ENCODE peak calls at places on chromosomes 2 and 18, in eight cellular contexts. A is mesendoderm, S is PC-3, J is fibroblast of lung, I is OCI-LY7, X is GM23338, F is GM23248, V is endothelial cell of umbilical vein. C is an unnamed sample.

GRCh38 chr2:121036226-121036692 is 248.7 kb downstream of the TFCP2L1 start:
- DNase-seq in A (no peak), S (peak; percentile 42), J (no peak), I (no peak), X (no peak), F (no peak), V (no peak), C (no peak)

GRCh38 chr2:216695401-216695821 is at the start of gene IGFBP5:
- DNase-seq in A (peak; percentile 82), S (peak; percentile 81), J (peak; percentile 96), I (no peak), X (peak; percentile 94), F (peak; percentile 77), V (peak; percentile 11), C (peak; percentile 94)

GRCh38 chr2:165868211-165868610 is 74.2 kb upstream of the GALNT3 start:
- DNase-seq in A (no peak), S (no peak), J (peak; percentile 44), I (no peak), X (no peak), F (peak; percentile 5), V (peak; percentile 14), C (no peak)

GRCh38 chr18:3985664-3986063 is 469.4 kb downstream of the DLGAP1 start:
- DNase-seq in A (no peak), S (peak; percentile 24), J (peak; percentile 92), I (no peak), X (no peak), F (peak; percentile 83), V (no peak), C (no peak)

GRCh38 chr2:146579154-146579930 is 1265.5 kb upstream of the ACVR2A start:
- DNase-seq in A (peak; percentile 68), S (peak; percentile 79), J (peak; percentile 62), I (no peak), X (no peak), F (peak; percentile 59), V (peak; percentile 60), C (no peak)

GRCh38 chr18:78650926-78651325 is 328.7 kb upstream of the SALL3 start:
- DNase-seq in A (no peak), S (no peak), J (no peak), I (no peak), X (no peak), F (no peak), V (no peak), C (no peak)

GRCh38 chr2:175575346-175576258 is 394.1 kb upstream of the ATP5MC3 start:
- DNase-seq in A (no peak), S (no peak), J (no peak), I (no peak), X (no peak), F (no peak), V (no peak), C (peak; percentile 20)

GRCh38 chr2:46644690-46645385 is 165.5 kb downstream of the TMEM247 start:
- DNase-seq in A (no peak), S (peak; percentile 85), J (peak; percentile 57), I (no peak), X (no peak), F (no peak), V (peak; percentile 51), C (no peak)

GRCh38 chr2:46335404-46335965 is 38.3 kb downstream of the EPAS1 start:
- DNase-seq in A (peak; percentile 68), S (no peak), J (peak; percentile 88), I (no peak), X (peak; percentile 69), F (peak; percentile 89), V (peak; percentile 88), C (peak; percentile 57)

GRCh38 chr2:174970092-174970491 is 35.1 kb downstream of the CHN1 start:
- DNase-seq in A (no peak), S (peak; percentile 45), J (no peak), I (no peak), X (no peak), F (peak; percentile 8), V (no peak), C (no peak)

GRCh38 chr2:241768850-241769249 is 7.8 kb upstream of the GAL3ST2 start:
- DNase-seq in A (no peak), S (no peak), J (no peak), I (no peak), X (no peak), F (no peak), V (no peak), C (no peak)

GRCh38 chr2:230496891-230497290 is 80.9 kb downstream of the SP100 start:
- DNase-seq in A (no peak), S (no peak), J (no peak), I (peak; percentile 83), X (no peak), F (no peak), V (no peak), C (no peak)

GRCh38 chr2:106843001-106843909 is 42.7 kb downstream of the ST6GAL2 start:
- DNase-seq in A (no peak), S (no peak), J (no peak), I (no peak), X (no peak), F (no peak), V (no peak), C (no peak)

GRCh38 chr2:109385506-109385905 is 228.3 kb downstream of the SEPTIN10 start:
- DNase-seq in A (no peak), S (no peak), J (no peak), I (no peak), X (no peak), F (no peak), V (no peak), C (no peak)

GRCh38 chr2:38524580-38524979 is 78.1 kb downstream of the HNRNPLL start:
- DNase-seq in A (no peak), S (no peak), J (no peak), I (peak; percentile 91), X (no peak), F (no peak), V (no peak), C (no peak)

GRCh38 chr2:227939271-227940027 is 68.0 kb downstream of the DAW1 start:
- DNase-seq in A (peak; percentile 71), S (peak; percentile 67), J (peak; percentile 56), I (peak; percentile 21), X (peak; percentile 75), F (peak; percentile 39), V (peak; percentile 22), C (peak; percentile 83)

GRCh38 chr2:30686000-30686399 is 121.2 kb downstream of the CAPN13 start:
- DNase-seq in A (peak; percentile 70), S (peak; percentile 13), J (no peak), I (peak; percentile 30), X (peak; percentile 76), F (no peak), V (no peak), C (peak; percentile 19)

GRCh38 chr2:98759338-98759737 is 28.4 kb upstream of the MGAT4A start:
- DNase-seq in A (no peak), S (no peak), J (no peak), I (peak; percentile 66), X (no peak), F (no peak), V (no peak), C (no peak)

GRCh38 chr18:39318462-39318861 is 1752.9 kb upstream of the CELF4 start:
- DNase-seq in A (peak; percentile 92), S (no peak), J (no peak), I (no peak), X (peak; percentile 9), F (no peak), V (no peak), C (no peak)

GRCh38 chr2:203352604-203353255 is 24.5 kb downstream of the ABI2 start:
- DNase-seq in A (no peak), S (peak; percentile 91), J (no peak), I (no peak), X (no peak), F (no peak), V (no peak), C (no peak)

GRCh38 chr18:75839041-75839440 is 411.5 kb upstream of the SMIM21 start:
- DNase-seq in A (no peak), S (no peak), J (no peak), I (no peak), X (no peak), F (no peak), V (no peak), C (no peak)

GRCh38 chr2:24850944-24851343 is 57.7 kb downstream of the CENPO start:
- DNase-seq in A (no peak), S (no peak), J (no peak), I (no peak), X (no peak), F (no peak), V (no peak), C (no peak)

DNA sequence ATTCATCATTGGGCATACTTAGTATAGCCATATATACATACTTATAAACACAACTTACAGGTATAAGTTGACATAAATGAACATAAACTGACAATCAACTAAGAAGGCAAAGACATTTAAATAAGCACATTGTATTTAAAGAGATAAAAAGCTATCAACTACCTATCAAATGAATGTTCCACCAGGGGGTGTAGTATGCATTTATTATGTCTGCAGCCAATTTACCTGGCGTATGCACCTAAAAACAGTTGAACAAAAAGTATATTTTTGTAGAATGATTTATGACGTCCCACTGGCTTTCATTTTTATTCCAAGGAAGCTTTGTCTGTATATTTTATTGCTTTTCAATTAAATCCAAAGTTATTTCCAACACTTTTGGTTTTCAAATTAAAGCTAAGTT is 323.5 kb downstream of the AFF3 start:
- DNase-seq in A (no peak), S (peak; percentile 71), J (peak; percentile 62), I (peak; percentile 62), X (no peak), F (peak; percentile 19), V (peak; percentile 57), C (no peak)
- H3K79me2 ChIP-seq in A (no peaks in the 10 kb centered on the region), S (no peaks in the 10 kb centered on the region), J (no peaks in the 10 kb centered on the region), I (no peaks in the 10 kb centered on the region), X (no peaks in the 10 kb centered on the region), F (no peaks in the 10 kb centered on the region), V (no peaks in the 10 kb centered on the region), C (no peaks in the 10 kb centered on the region)

GRCh38 chr18:77108001-77108692 is 24.4 kb downstream of the MBP start:
- DNase-seq in A (no peak), S (no peak), J (peak; percentile 97), I (peak; percentile 29), X (no peak), F (peak; percentile 89), V (no peak), C (peak; percentile 26)
- H3K79me2 ChIP-seq in A (no peaks in the 10 kb centered on the region), S (peaks cover 14% of the 10 kb centered on the region), J (no peaks in the 10 kb centered on the region), I (no peaks in the 10 kb centered on the region), X (peaks cover 7% of the 10 kb centered on the region), F (no peaks in the 10 kb centered on the region), V (no peaks in the 10 kb centered on the region), C (no peaks in the 10 kb centered on the region)

GRCh38 chr2:56583796-56584313 is 400.1 kb downstream of the CCDC85A start:
- DNase-seq in A (peak; percentile 47), S (peak; percentile 59), J (no peak), I (no peak), X (peak; percentile 52), F (no peak), V (no peak), C (peak; percentile 12)

GRCh38 chr2:56582570-56582969 is 398.8 kb downstream of the CCDC85A start:
- DNase-seq in A (no peak), S (peak; percentile 90), J (no peak), I (no peak), X (no peak), F (no peak), V (no peak), C (no peak)

GRCh38 chr2:56576001-56576400 is 392.2 kb downstream of the CCDC85A start:
- DNase-seq in A (no peak), S (no peak), J (no peak), I (no peak), X (no peak), F (no peak), V (no peak), C (no peak)

GRCh38 chr2:56580242-56580641 is 396.5 kb downstream of the CCDC85A start:
- DNase-seq in A (no peak), S (peak; percentile 83), J (no peak), I (no peak), X (no peak), F (peak; percentile 51), V (no peak), C (no peak)
- H3K79me2 ChIP-seq in A (no peaks in the 10 kb centered on the region), S (no peaks in the 10 kb centered on the region), J (no peaks in the 10 kb centered on the region), I (no peaks in the 10 kb centered on the region), X (no peaks in the 10 kb centered on the region), F (no peaks in the 10 kb centered on the region), V (no peaks in the 10 kb centered on the region), C (no peaks in the 10 kb centered on the region)

GRCh38 chr2:217928324-217929293 is 74.2 kb downstream of the TNS1 start:
- DNase-seq in A (no peak), S (no peak), J (no peak), I (no peak), X (no peak), F (peak; percentile 40), V (peak; percentile 33), C (no peak)
- H3K79me2 ChIP-seq in A (no peaks in the 10 kb centered on the region), S (no peaks in the 10 kb centered on the region), J (peaks cover 39% of the 10 kb centered on the region), I (no peaks in the 10 kb centered on the region), X (no peaks in the 10 kb centered on the region), F (peaks cover 98% of the 10 kb centered on the region), V (no peaks in the 10 kb centered on the region), C (no peaks in the 10 kb centered on the region)